ENCODE peak calls at places on chromosome 16, in nine cellular contexts. M, P, Y, L, E, H, G, Z and A are unnamed samples.

GRCh38 chr16:3074860-3075545 is 9.6 kb downstream of the IL32 start:
- DNase-seq in M (no peak), P (peak; percentile 55), Y (peak; percentile 73), L (no peak), E (no peak), H (no peak), G (no peak), Z (no peak), A (no peak)

GRCh38 chr16:59356709-59357108 is 622.6 kb upstream of the GOT2 start:
- DNase-seq in M (no peak), P (no peak), Y (no peak), L (no peak), E (no peak), H (no peak), G (no peak), Z (no peak), A (no peak)

GRCh38 chr16:9258423-9259051 is 167.1 kb downstream of the HAPSTR1 start:
- DNase-seq in M (peak; percentile 34), P (no peak), Y (no peak), L (no peak), E (no peak), H (peak; percentile 39), G (peak; percentile 14), Z (no peak), A (no peak)

GRCh38 chr16:31404353-31405064 is 11.4 kb downstream of the ITGAD start:
- DNase-seq in M (no peak), P (no peak), Y (no peak), L (no peak), E (no peak), H (peak; percentile 78), G (no peak), Z (no peak), A (no peak)

GRCh38 chr16:57999971-58000705 is at the start of gene ZNF319:
- DNase-seq in M (no peak), P (no peak), Y (no peak), L (no peak), E (no peak), H (no peak), G (peak; percentile 56), Z (no peak), A (no peak)

GRCh38 chr16:2584742-2585650 is 47.2 kb downstream of the PDPK1 start:
- DNase-seq in M (peak; percentile 19), P (no peak), Y (no peak), L (no peak), E (no peak), H (no peak), G (no peak), Z (no peak), A (peak; percentile 47)

GRCh38 chr16:79400462-79401149 is 199.9 kb downstream of the MAF start:
- DNase-seq in M (no peak), P (no peak), Y (no peak), L (no peak), E (no peak), H (no peak), G (no peak), Z (no peak), A (no peak)

GRCh38 chr16:22027633-22028032 is 19.7 kb downstream of the MOSMO start:
- DNase-seq in M (no peak), P (no peak), Y (no peak), L (no peak), E (no peak), H (no peak), G (no peak), Z (no peak), A (no peak)

GRCh38 chr16:14056970-14057369 is 14.1 kb upstream of the MRTFB start:
- DNase-seq in M (no peak), P (no peak), Y (no peak), L (no peak), E (no peak), H (no peak), G (no peak), Z (no peak), A (no peak)

GRCh38 chr16:14310519-14310991 is 239.4 kb downstream of the MRTFB start:
- DNase-seq in M (no peak), P (no peak), Y (no peak), L (no peak), E (peak; percentile 55), H (peak; percentile 32), G (peak; percentile 25), Z (no peak), A (no peak)

GRCh38 chr16:48448799-48449481 is 63.7 kb upstream of the SIAH1 start:
- DNase-seq in M (no peak), P (no peak), Y (no peak), L (no peak), E (no peak), H (no peak), G (no peak), Z (no peak), A (no peak)

GRCh38 chr16:66920924-66921680 is 2.4 kb upstream of the CDH16 start:
- DNase-seq in M (no peak), P (no peak), Y (no peak), L (no peak), E (no peak), H (no peak), G (no peak), Z (no peak), A (no peak)

GRCh38 chr16:50580180-50580771 is 32.1 kb downstream of the NKD1 start:
- DNase-seq in M (no peak), P (no peak), Y (no peak), L (no peak), E (no peak), H (no peak), G (no peak), Z (no peak), A (no peak)

GRCh38 chr16:85888405-85889331 is 10.3 kb upstream of the IRF8 start:
- DNase-seq in M (no peak), P (no peak), Y (no peak), L (no peak), E (no peak), H (peak; percentile 47), G (no peak), Z (no peak), A (no peak)

GRCh38 chr16:67150833-67151396 is at the start of gene B3GNT9:
- DNase-seq in M (peak; percentile 69), P (no peak), Y (no peak), L (no peak), E (no peak), H (peak; percentile 54), G (peak; percentile 65), Z (peak; percentile 64), A (no peak)

GRCh38 chr16:30902070-30902972 is 5.9 kb downstream of the CTF1 start:
- DNase-seq in M (peak; percentile 83), P (no peak), Y (peak; percentile 45), L (peak; percentile 80), E (no peak), H (no peak), G (peak; percentile 74), Z (peak; percentile 52), A (no peak)

GRCh38 chr16:278863-279366 is 1.5 kb upstream of the ARHGDIG start:
- DNase-seq in M (peak; percentile 88), P (no peak), Y (peak; percentile 7), L (no peak), E (no peak), H (peak; percentile 35), G (no peak), Z (no peak), A (no peak)

GRCh38 chr16:12781777-12782176 is 21.9 kb downstream of the CPPED1 start:
- DNase-seq in M (no peak), P (no peak), Y (no peak), L (no peak), E (no peak), H (no peak), G (no peak), Z (no peak), A (no peak)

GRCh38 chr16:84785843-84786538 is 33.8 kb upstream of the CRISPLD2 start:
- DNase-seq in M (peak; percentile 95), P (no peak), Y (no peak), L (no peak), E (no peak), H (no peak), G (no peak), Z (no peak), A (no peak)

GRCh38 chr16:54487933-54488332 is 201.3 kb upstream of the IRX3 start:
- DNase-seq in M (no peak), P (no peak), Y (no peak), L (no peak), E (no peak), H (no peak), G (no peak), Z (no peak), A (no peak)

GRCh38 chr16:87117936-87118335 is 199.3 kb downstream of the C16orf95 start:
- DNase-seq in M (no peak), P (no peak), Y (no peak), L (no peak), E (no peak), H (no peak), G (no peak), Z (no peak), A (no peak)